ENCODE peak calls at places on chromosomes 12 and 14, in seven cellular contexts. A is ovary, H is RWPE1, V is thoracic aorta, E is OCI-LY7, P is heart right ventricle, W is aorta. O is an unnamed sample.

GRCh38 chr14:32933943-32934890 is 4.5 kb upstream of the NPAS3 start:
- DNase-seq in W (peak; percentile 75), V (no peak), E (no peak), A (peak; percentile 15), P (peak; percentile 25), H (no peak), O (no peak)

GRCh38 chr12:101759396-101760047 is 20.3 kb upstream of the SYCP3 start:
- DNase-seq in V (no peak), H (peak; percentile 58), W (no peak), A (no peak), E (peak; percentile 62), P (no peak), O (no peak)

GRCh38 chr12:124727244-124727673 is 136.4 kb downstream of the SCARB1 start:
- DNase-seq in H (peak; percentile 61), E (no peak), A (no peak), W (peak; percentile 87), P (peak; percentile 62), V (peak; percentile 47), O (peak; percentile 38)

GRCh38 chr14:36429692-36430091 is 90.3 kb downstream of the NKX2-1 start:
- DNase-seq in E (no peak), P (no peak), V (no peak), W (no peak), A (no peak), H (peak; percentile 33), O (no peak)

GRCh38 chr12:41604830-41605229 is 416.7 kb downstream of the PDZRN4 start:
- DNase-seq in W (no peak), H (no peak), V (no peak), P (no peak), E (no peak), A (no peak), O (no peak)

GRCh38 chr14:103594265-103594664 is 31.5 kb downstream of the COA8 start:
- DNase-seq in P (peak; percentile 25), A (peak; percentile 49), H (peak; percentile 65), W (no peak), E (no peak), V (no peak), O (peak; percentile 64)

GRCh38 chr12:77599782-77600491 is 230.8 kb upstream of the NAV3 start:
- DNase-seq in V (no peak), P (no peak), H (no peak), W (no peak), A (no peak), E (no peak), O (no peak)

GRCh38 chr12:70288817-70289216 is 45.6 kb downstream of the CNOT2 start:
- DNase-seq in W (no peak), H (no peak), P (no peak), V (no peak), E (no peak), A (no peak), O (no peak)

GRCh38 chr14:87483651-87484260 is 509.2 kb downstream of the GALC start:
- DNase-seq in P (no peak), W (no peak), H (peak; percentile 68), A (no peak), E (no peak), V (no peak), O (no peak)

GRCh38 chr12:78698747-78699146 is 165.8 kb upstream of the SYT1 start:
- DNase-seq in P (no peak), V (no peak), E (no peak), H (no peak), A (no peak), W (no peak), O (no peak)

GRCh38 chr12:29343022-29343799 is 37.8 kb downstream of the ERGIC2 start:
- DNase-seq in P (no peak), V (no peak), A (no peak), E (no peak), H (no peak), W (no peak), O (no peak)

GRCh38 chr12:29241821-29242591 is 92.9 kb downstream of the FAR2 start:
- DNase-seq in A (no peak), P (no peak), H (peak; percentile 50), E (no peak), V (no peak), W (no peak), O (no peak)

GRCh38 chr12:57129311-57130288 is 1.3 kb downstream of the LRP1 start:
- DNase-seq in W (no peak), P (no peak), E (no peak), A (no peak), V (no peak), H (no peak), O (no peak)

GRCh38 chr14:65696801-65697200 is 284.3 kb downstream of the FUT8 start:
- DNase-seq in E (no peak), V (no peak), W (no peak), P (no peak), H (no peak), A (no peak), O (no peak)
- H3K27ac ChIP-seq in E (no peak overlapping the region), V (no peak overlapping the region), W (no peak overlapping the region), P (no peak overlapping the region), H (no peak overlapping the region), A (no peak overlapping the region), O (no peak overlapping the region)

DNA sequence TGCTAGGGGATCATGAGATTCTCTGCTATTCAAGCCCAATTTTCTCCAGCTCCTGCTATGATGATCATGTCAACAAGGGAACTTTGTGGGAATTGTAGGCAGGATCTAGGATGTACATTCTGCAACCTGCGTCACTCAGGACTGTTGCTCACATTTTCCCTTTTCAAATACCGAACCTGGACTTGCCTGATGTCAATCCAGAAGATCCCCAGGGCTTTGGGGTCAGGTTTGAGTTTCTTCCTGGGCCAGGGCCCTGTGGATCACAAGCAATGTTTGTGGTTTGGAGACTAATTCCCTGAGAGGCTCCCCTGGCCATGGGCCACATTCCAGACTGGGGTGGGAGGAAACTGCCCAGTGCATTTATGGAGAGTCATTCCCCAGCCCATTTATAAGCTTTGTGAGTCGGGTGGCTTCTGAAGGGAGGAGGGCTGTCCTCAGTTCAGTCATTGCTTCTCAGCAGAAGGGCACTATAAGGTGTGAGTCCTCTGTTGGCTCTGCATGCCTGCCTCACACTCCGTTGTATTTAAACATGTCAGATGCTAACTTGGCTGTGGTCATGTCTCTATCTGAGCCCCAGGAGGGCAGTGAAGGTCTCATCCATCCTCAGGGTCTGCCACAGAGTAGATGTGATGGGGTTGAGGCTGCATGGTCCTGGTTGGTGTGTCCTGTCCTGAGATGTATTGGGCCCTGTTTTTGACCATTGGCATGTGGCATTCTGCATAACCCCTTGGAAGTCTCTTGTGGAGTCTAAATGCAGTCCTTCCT is 6.5 kb downstream of the KRT86 start:
- DNase-seq in A (no peak), V (no peak), E (no peak), P (peak; percentile 50), H (peak; percentile 96), W (peak; percentile 92), O (no peak)
- H3K27ac ChIP-seq in A (no peak overlapping the region), V (peak overlapping the region; percentile 73), E (no peak overlapping the region), P (peak overlapping the region; percentile 31), H (peak overlapping the region; percentile 98), W (peak overlapping the region; percentile 93), O (no peak overlapping the region)

DNA sequence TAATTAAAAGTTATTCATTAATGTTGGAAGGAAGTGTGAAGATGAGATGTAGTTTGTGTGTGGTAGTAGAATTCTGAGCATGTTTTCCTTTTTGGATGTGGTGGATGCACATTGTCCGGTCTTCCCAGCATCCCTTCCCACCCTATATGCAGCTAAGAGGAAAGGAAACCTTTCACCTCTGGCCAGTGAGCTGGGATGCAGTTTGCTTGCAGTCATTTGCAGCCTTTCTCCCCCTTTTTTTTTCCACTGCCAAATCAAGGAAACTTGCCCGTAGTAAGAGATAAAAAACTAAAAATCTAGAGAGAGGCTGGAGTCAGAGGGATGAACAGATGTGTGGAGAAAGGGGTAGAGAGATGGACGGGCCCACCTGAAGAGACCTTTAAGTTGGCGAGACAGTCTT is 72.5 kb upstream of the SLC38A2 start:
- DNase-seq in E (no peak), W (no peak), P (no peak), V (no peak), A (no peak), H (no peak), O (no peak)
- H3K27ac ChIP-seq in E (no peak overlapping the region), W (no peak overlapping the region), P (no peak overlapping the region), V (no peak overlapping the region), A (no peak overlapping the region), H (no peak overlapping the region), O (no peak overlapping the region)

GRCh38 chr14:21385170-21385904 is 1.5 kb upstream of the SUPT16H start:
- DNase-seq in H (no peak), W (no peak), P (no peak), A (no peak), E (peak; percentile 65), V (no peak), O (no peak)
- H3K27ac ChIP-seq in H (peak overlapping the region; percentile 91), W (peak overlapping the region; percentile 13), P (no peak overlapping the region), A (peak overlapping the region; percentile 85), E (peak overlapping the region; percentile 78), V (peak overlapping the region; percentile 94), O (no peak overlapping the region)

GRCh38 chr14:91545204-91545603 is 35.1 kb upstream of the PPP4R3A start:
- DNase-seq in H (no peak), E (no peak), P (no peak), A (no peak), W (no peak), V (no peak), O (no peak)

GRCh38 chr14:91548145-91548544 is 38.0 kb upstream of the PPP4R3A start:
- DNase-seq in A (no peak), H (no peak), P (no peak), V (no peak), W (no peak), E (no peak), O (no peak)

DNA sequence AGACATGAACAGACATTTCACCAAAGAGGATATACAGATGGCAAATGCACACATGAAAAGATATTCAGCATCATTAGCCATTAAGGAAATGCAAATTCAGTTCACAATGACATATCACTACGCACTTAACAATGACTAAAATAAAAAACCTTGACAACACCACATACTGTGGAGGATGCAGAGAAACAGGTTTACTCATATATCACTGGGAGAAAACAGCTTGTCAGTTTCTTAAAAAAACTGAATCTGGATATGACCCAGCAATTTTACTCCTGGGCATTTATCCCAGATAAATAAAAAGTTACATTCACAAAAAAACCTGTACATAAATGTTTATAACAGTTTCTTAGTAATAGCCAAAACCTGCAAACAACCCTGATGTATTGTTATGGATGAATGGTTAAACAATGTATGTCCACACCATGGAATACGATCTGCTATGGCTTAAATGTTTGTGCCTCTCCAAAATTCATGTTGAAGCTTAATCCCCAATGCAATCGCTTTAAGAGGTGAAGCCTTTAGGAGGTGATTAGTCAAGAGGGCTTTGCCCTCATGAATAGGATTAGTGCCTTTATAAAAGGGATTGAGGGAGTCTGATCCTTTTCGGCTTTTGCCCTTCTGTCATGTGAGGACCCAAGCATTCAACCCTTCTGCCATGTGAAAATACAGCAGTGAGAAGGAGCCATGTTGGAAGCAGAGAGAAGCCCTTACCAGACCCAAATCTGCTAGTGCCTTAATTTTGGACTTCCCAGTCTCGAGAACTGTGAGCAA is 36.0 kb upstream of the PPP4R3A start:
- DNase-seq in E (no peak), H (no peak), P (no peak), A (no peak), V (no peak), W (no peak), O (no peak)
- H3K27ac ChIP-seq in E (no peak overlapping the region), H (no peak overlapping the region), P (no peak overlapping the region), A (no peak overlapping the region), V (no peak overlapping the region), W (no peak overlapping the region), O (no peak overlapping the region)